ENCODE peak calls at places on chromosomes 4 and X, in seven cellular contexts. U, P, Q, J, D, X and Z are unnamed samples.

GRCh38 chrX:120428309-120428708 is 40.8 kb downstream of the LAMP2 start:
- DNase-seq in U (no peak), P (no peak), Q (peak; percentile 12), J (no peak), D (no peak), X (no peak), Z (peak; percentile 2)

GRCh38 chr4:109574443-109574850 is 14.4 kb downstream of the MCUB start:
- DNase-seq in U (no peak), P (no peak), Q (peak; percentile 51), J (no peak), D (no peak), X (no peak), Z (peak; percentile 51)

GRCh38 chr4:52037730-52038108 is 380 bp downstream of the SGCB start:
- DNase-seq in U (peak; percentile 83), P (no peak), Q (peak; percentile 35), J (peak; percentile 30), D (no peak), X (peak; percentile 46), Z (no peak)

GRCh38 chrX:151701531-151701930 is 6.3 kb downstream of the PRRG3 start:
- DNase-seq in U (no peak), P (no peak), Q (no peak), J (no peak), D (no peak), X (no peak), Z (no peak)

GRCh38 chr4:118047043-118047442 is 12.8 kb downstream of the NDST3 start:
- DNase-seq in U (no peak), P (no peak), Q (no peak), J (no peak), D (no peak), X (no peak), Z (no peak)

GRCh38 chr4:57044996-57045395 is 65.2 kb downstream of the IGFBP7 start:
- DNase-seq in U (no peak), P (no peak), Q (peak; percentile 49), J (peak; percentile 81), D (no peak), X (no peak), Z (no peak)

GRCh38 chr4:1026115-1026514 is 14.7 kb downstream of the FGFRL1 start:
- DNase-seq in U (peak; percentile 83), P (no peak), Q (peak; percentile 20), J (no peak), D (no peak), X (peak; percentile 69), Z (peak; percentile 76)

GRCh38 chrX:83008415-83008814 is 499.7 kb upstream of the POU3F4 start:
- DNase-seq in U (no peak), P (no peak), Q (peak; percentile 0), J (no peak), D (no peak), X (no peak), Z (peak; percentile 0)

GRCh38 chr4:84995386-84995785 is 28.9 kb upstream of the WDFY3 start:
- DNase-seq in U (peak; percentile 75), P (no peak), Q (no peak), J (peak; percentile 45), D (no peak), X (no peak), Z (no peak)

GRCh38 chr4:37389967-37390580 is 145.5 kb downstream of the NWD2 start:
- DNase-seq in U (peak; percentile 70), P (no peak), Q (peak; percentile 71), J (peak; percentile 12), D (no peak), X (no peak), Z (peak; percentile 66)

GRCh38 chr4:173448103-173448502 is 49.2 kb upstream of the SCRG1 start:
- DNase-seq in U (no peak), P (no peak), Q (peak; percentile 33), J (peak; percentile 59), D (peak; percentile 19), X (no peak), Z (no peak)

GRCh38 chr4:188949608-188950007 is 810.4 kb downstream of the TRIML1 start:
- DNase-seq in U (no peak), P (no peak), Q (no peak), J (no peak), D (no peak), X (no peak), Z (no peak)

GRCh38 chrX:129655547-129656248 is 942 bp upstream of the APLN start:
- DNase-seq in U (peak; percentile 76), P (no peak), Q (no peak), J (no peak), D (no peak), X (no peak), Z (peak; percentile 40)

GRCh38 chrX:13428055-13428786 is 108.4 kb upstream of the ATXN3L start:
- DNase-seq in U (peak; percentile 61), P (no peak), Q (peak; percentile 71), J (peak; percentile 78), D (no peak), X (no peak), Z (peak; percentile 88)

GRCh38 chr4:122747883-122748282 is 15.4 kb downstream of the BBS12 start:
- DNase-seq in U (no peak), P (no peak), Q (peak; percentile 77), J (peak; percentile 64), D (no peak), X (no peak), Z (peak; percentile 57)

GRCh38 chrX:87805829-87806490 is 288.4 kb downstream of the KLHL4 start:
- DNase-seq in U (no peak), P (no peak), Q (peak; percentile 47), J (peak; percentile 22), D (no peak), X (no peak), Z (no peak)

GRCh38 chr4:81173213-81173612 is 41.8 kb downstream of the PRKG2 start:
- DNase-seq in U (no peak), P (no peak), Q (no peak), J (no peak), D (no peak), X (no peak), Z (peak; percentile 37)

GRCh38 chrX:41705042-41705441 is 16.3 kb downstream of the GPR34 start:
- DNase-seq in U (no peak), P (no peak), Q (no peak), J (no peak), D (no peak), X (no peak), Z (no peak)

GRCh38 chr4:100113732-100114131 is 76.5 kb downstream of the DDIT4L start:
- DNase-seq in U (no peak), P (no peak), Q (no peak), J (no peak), D (no peak), X (no peak), Z (no peak)

GRCh38 chr4:100492129-100492528 is 25.7 kb downstream of the EMCN start:
- DNase-seq in U (no peak), P (no peak), Q (no peak), J (no peak), D (no peak), X (no peak), Z (no peak)

GRCh38 chr4:158025131-158025530 is 147.7 kb downstream of the GASK1B start:
- DNase-seq in U (no peak), P (no peak), Q (no peak), J (no peak), D (no peak), X (no peak), Z (peak; percentile 87)

GRCh38 chr4:183960021-183960420 is 54.9 kb downstream of the STOX2 start:
- DNase-seq in U (peak; percentile 86), P (no peak), Q (peak; percentile 64), J (peak; percentile 81), D (no peak), X (no peak), Z (peak; percentile 26)

GRCh38 chr4:149845643-149846208 is 30.1 kb upstream of the IQCM start:
- DNase-seq in U (no peak), P (no peak), Q (no peak), J (no peak), D (no peak), X (no peak), Z (peak; percentile 7)

GRCh38 chr4:156623376-156623775 is 348.2 kb downstream of the PDGFC start:
- DNase-seq in U (no peak), P (no peak), Q (no peak), J (no peak), D (no peak), X (no peak), Z (no peak)
- TF ChIP-seq CTCF in U (no peak), P (no peak), Q (no peak), J (no peak), D (no peak), X (no peak), Z (no peak)

GRCh38 chr4:6332669-6333050 is 63.0 kb downstream of the WFS1 start:
- DNase-seq in U (no peak), P (no peak), Q (no peak), J (no peak), D (no peak), X (no peak), Z (no peak)
- H3K4me3 ChIP-seq in U (no peak overlapping the region), P (no peak overlapping the region), Q (no peak overlapping the region), J (no peak overlapping the region), D (no peak overlapping the region), X (no peak overlapping the region), Z (no peak overlapping the region)

GRCh38 chr4:6549445-6549844 is 25.5 kb upstream of the MAN2B2 start:
- DNase-seq in U (peak; percentile 81), P (no peak), Q (no peak), J (no peak), D (no peak), X (no peak), Z (no peak)

GRCh38 chr4:6546681-6547447 is 28.1 kb upstream of the MAN2B2 start:
- DNase-seq in U (peak; percentile 84), P (no peak), Q (peak; percentile 83), J (peak; percentile 65), D (no peak), X (no peak), Z (peak; percentile 76)

GRCh38 chr4:6548882-6549230 is 26.1 kb upstream of the MAN2B2 start:
- DNase-seq in U (no peak), P (no peak), Q (no peak), J (no peak), D (no peak), X (no peak), Z (no peak)

GRCh38 chr4:6549890-6550620 is 24.9 kb upstream of the MAN2B2 start:
- DNase-seq in U (no peak), P (no peak), Q (no peak), J (no peak), D (no peak), X (no peak), Z (no peak)

DNA sequence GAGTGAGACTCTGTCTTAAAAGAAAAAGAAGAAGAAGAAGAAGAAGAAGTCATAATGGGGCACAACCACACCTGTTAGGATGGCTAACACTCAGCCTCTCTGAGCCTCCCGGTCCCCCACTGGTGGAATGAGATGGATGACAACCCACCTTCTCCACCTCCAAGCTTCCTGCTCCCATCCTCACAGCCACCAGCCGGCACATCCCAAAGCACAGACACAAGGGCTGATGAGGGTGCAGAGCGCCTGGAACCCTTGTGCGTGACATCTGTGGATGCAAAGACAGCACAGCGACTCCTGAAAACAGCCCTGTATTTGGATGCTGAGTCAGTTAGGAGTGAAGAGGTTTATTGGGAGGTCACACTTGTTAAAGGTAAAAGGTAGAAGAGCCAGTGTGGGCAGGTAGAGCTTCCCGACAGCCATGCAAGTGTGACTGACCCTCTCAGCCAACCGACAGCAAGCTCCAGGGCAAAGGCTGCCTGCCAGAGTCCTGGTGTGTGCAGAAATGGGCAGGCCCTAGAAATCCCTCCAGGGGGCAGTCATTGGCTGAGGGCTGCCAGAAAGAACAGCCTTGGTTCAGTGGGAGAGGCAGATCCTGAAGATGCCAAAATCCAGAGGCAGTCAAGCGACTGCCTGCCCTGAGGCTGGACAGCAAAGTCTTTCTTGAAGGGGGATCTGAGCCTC is 26.6 kb upstream of the MAN2B2 start:
- DNase-seq in U (peak; percentile 88), P (no peak), Q (peak; percentile 52), J (no peak), D (no peak), X (no peak), Z (peak; percentile 38)
- TF ChIP-seq CTCF in U (peak; percentile 73), P (no peak), Q (peak; percentile 44), J (no peak), D (peak; percentile 37), X (no peak), Z (peak; percentile 41)

GRCh38 chr4:152556283-152556682 is 20.4 kb upstream of the FBXW7 start:
- DNase-seq in U (no peak), P (no peak), Q (no peak), J (no peak), D (no peak), X (no peak), Z (no peak)
- H3K4me3 ChIP-seq in U (no peak overlapping the region), P (no peak overlapping the region), Q (no peak overlapping the region), J (no peak overlapping the region), D (no peak overlapping the region), X (no peak overlapping the region), Z (no peak overlapping the region)